ENCODE peak calls at places on chromosomes 13 and 19, in ten cellular contexts. M, E, S, F, V, H, J, Z, I and Q are unnamed samples.

GRCh38 chr13:21014666-21015170 is 46.7 kb downstream of the LATS2 start:
- DNase-seq in H (peak; percentile 50), J (peak; percentile 66), E (peak; percentile 92), V (no peak), M (no peak), Z (no peak), F (peak; percentile 45), I (peak; percentile 88), S (no peak), Q (peak; percentile 43)

GRCh38 chr13:110942248-110942981 is 27.5 kb upstream of the ANKRD10 start:
- DNase-seq in S (peak; percentile 41), J (no peak), H (no peak), F (no peak), I (no peak), Z (no peak), V (no peak), E (no peak), M (no peak), Q (peak; percentile 37)

GRCh38 chr13:20441879-20442278 is 83.8 kb downstream of the CRYL1 start:
- DNase-seq in Z (no peak), S (no peak), E (peak; percentile 71), I (no peak), F (no peak), V (no peak), J (no peak), M (no peak), H (no peak), Q (no peak)

GRCh38 chr19:29963576-29963975 is 21.5 kb downstream of the URI1 start:
- DNase-seq in V (no peak), M (no peak), Z (no peak), J (no peak), F (no peak), S (no peak), I (no peak), E (no peak), H (no peak), Q (no peak)

GRCh38 chr13:98963917-98964316 is 13.9 kb downstream of the DOCK9 start:
- DNase-seq in J (no peak), H (no peak), S (no peak), I (no peak), Z (no peak), M (no peak), F (no peak), E (no peak), V (no peak), Q (no peak)

GRCh38 chr19:52527954-52528326 is 472 bp downstream of the ZNF808 start:
- DNase-seq in I (peak; percentile 22), J (no peak), S (no peak), E (peak; percentile 56), Z (peak; percentile 64), M (peak; percentile 50), V (peak; percentile 10), H (no peak), F (peak; percentile 40), Q (no peak)

GRCh38 chr19:3360494-3361383 is 5.6 kb upstream of the NFIC start:
- DNase-seq in F (no peak), H (peak; percentile 78), I (peak; percentile 75), M (peak; percentile 79), J (peak; percentile 85), S (peak; percentile 82), Z (peak; percentile 63), E (peak; percentile 76), V (peak; percentile 74), Q (no peak)

GRCh38 chr19:14901675-14902260 is 15.8 kb upstream of the OR7A17 start:
- DNase-seq in F (no peak), I (no peak), V (no peak), H (no peak), E (no peak), Z (no peak), S (no peak), J (no peak), M (no peak), Q (no peak)

GRCh38 chr19:19026299-19026971 is 6.9 kb downstream of the SUGP2 start:
- DNase-seq in J (no peak), V (no peak), Z (peak; percentile 65), M (no peak), F (peak; percentile 38), H (peak; percentile 26), I (no peak), S (no peak), E (peak; percentile 17), Q (no peak)

GRCh38 chr19:19022380-19022961 is 10.8 kb downstream of the SUGP2 start:
- DNase-seq in S (no peak), H (no peak), I (no peak), Z (no peak), V (no peak), E (no peak), M (no peak), J (no peak), F (no peak), Q (no peak)

DNA sequence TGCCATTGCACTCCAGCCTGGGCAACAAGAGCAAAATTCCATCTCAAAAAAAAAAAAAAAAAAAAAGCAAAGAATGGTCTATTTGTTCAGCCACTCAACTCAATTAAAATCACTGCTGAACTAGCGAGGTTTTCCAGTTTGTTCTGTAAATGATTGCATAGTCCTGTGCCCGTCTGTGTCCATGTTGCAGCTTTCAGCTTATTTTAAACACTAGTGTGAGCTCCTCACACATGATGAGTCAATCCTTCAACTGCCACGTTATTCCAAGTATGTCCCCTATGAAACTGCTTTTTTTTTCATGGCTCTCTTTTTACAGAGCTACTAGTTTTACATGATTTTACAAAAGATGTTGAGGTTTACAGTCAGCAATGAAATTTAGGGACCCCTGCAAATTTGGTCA is 12.2 kb downstream of the SUGP2 start:
- DNase-seq in E (peak; percentile 86), Z (no peak), F (peak; percentile 50), V (no peak), J (no peak), M (no peak), S (no peak), I (no peak), H (no peak), Q (peak; percentile 50)
- H3K36me3 ChIP-seq in E (peaks cover 52% of the 10 kb centered on the region), Z (peaks cover 79% of the 10 kb centered on the region), F (no peaks in the 10 kb centered on the region), V (peaks cover 3% of the 10 kb centered on the region), J (peaks cover 75% of the 10 kb centered on the region), M (peaks cover 79% of the 10 kb centered on the region), S (peaks cover 33% of the 10 kb centered on the region), I (no peaks in the 10 kb centered on the region), H (peaks cover 71% of the 10 kb centered on the region), Q (peaks cover 6% of the 10 kb centered on the region)

GRCh38 chr19:17121736-17122293 is 46.2 kb downstream of the MYO9B start:
- DNase-seq in J (no peak), V (no peak), M (no peak), F (no peak), E (peak; percentile 88), S (peak; percentile 39), H (no peak), I (no peak), Z (no peak), Q (no peak)

GRCh38 chr19:17124025-17124424 is 48.4 kb downstream of the MYO9B start:
- DNase-seq in M (no peak), V (no peak), Z (no peak), S (no peak), E (no peak), H (no peak), I (no peak), F (no peak), J (no peak), Q (no peak)

GRCh38 chr19:17125052-17125727 is 49.6 kb downstream of the MYO9B start:
- DNase-seq in Z (no peak), M (no peak), I (no peak), F (no peak), E (peak; percentile 17), V (no peak), H (no peak), S (peak; percentile 26), J (no peak), Q (no peak)

GRCh38 chr19:17125728-17126677 is 50.4 kb downstream of the MYO9B start:
- DNase-seq in M (peak; percentile 84), E (peak; percentile 72), J (peak; percentile 62), F (no peak), V (peak; percentile 68), H (peak; percentile 85), S (peak; percentile 88), I (peak; percentile 61), Z (no peak), Q (no peak)

DNA sequence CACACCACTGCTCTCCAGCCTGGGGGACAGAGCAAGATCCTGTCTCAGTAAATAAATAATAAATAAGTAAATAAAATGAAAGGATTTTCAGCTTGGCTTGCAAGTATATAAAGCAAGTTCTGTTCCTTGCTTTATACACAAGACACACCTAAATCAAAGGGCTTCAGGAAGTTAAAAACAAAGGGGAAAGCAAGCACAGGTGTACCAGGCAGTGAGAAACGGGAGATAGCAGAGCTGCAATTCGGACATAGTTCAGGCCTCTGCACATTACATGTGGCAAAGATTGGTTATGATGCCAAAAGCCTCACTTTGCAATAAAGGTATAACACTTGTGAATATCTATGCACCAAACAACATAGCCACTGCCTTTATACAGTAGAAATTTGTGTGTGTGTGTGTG is 47.5 kb downstream of the MYO9B start:
- DNase-seq in J (no peak), Z (no peak), E (no peak), M (no peak), I (no peak), H (no peak), F (no peak), S (no peak), V (no peak), Q (no peak)
- H3K36me3 ChIP-seq in J (no peaks in the 10 kb centered on the region), Z (peaks cover 6% of the 10 kb centered on the region), E (no peaks in the 10 kb centered on the region), M (peaks cover 14% of the 10 kb centered on the region), I (no peaks in the 10 kb centered on the region), H (peaks cover 5% of the 10 kb centered on the region), F (no peaks in the 10 kb centered on the region), S (peaks cover 11% of the 10 kb centered on the region), V (no peaks in the 10 kb centered on the region), Q (no peaks in the 10 kb centered on the region)

GRCh38 chr13:114122591-114123211 is 9.7 kb downstream of the RASA3 start:
- DNase-seq in E (no peak), S (no peak), V (no peak), H (no peak), Z (no peak), I (no peak), J (no peak), M (peak; percentile 44), F (no peak), Q (no peak)

GRCh38 chr13:114123448-114123847 is 9.0 kb downstream of the RASA3 start:
- DNase-seq in F (no peak), I (no peak), J (no peak), H (no peak), M (no peak), Z (no peak), E (no peak), S (no peak), V (no peak), Q (no peak)

GRCh38 chr13:114124486-114124885 is 7.9 kb downstream of the RASA3 start:
- DNase-seq in M (no peak), H (no peak), E (no peak), V (no peak), Z (no peak), S (no peak), F (no peak), J (no peak), I (no peak), Q (no peak)

GRCh38 chr13:114124921-114125320 is 7.5 kb downstream of the RASA3 start:
- DNase-seq in V (no peak), M (no peak), F (no peak), E (peak; percentile 86), H (no peak), I (no peak), J (no peak), Z (no peak), S (no peak), Q (peak; percentile 77)

GRCh38 chr13:114123876-114124275 is 8.5 kb downstream of the RASA3 start:
- DNase-seq in S (no peak), V (no peak), J (no peak), M (no peak), E (no peak), I (no peak), Z (no peak), F (no peak), H (no peak), Q (no peak)
- H3K36me3 ChIP-seq in S (peaks cover 1% of the 10 kb centered on the region), V (no peaks in the 10 kb centered on the region), J (no peaks in the 10 kb centered on the region), M (no peaks in the 10 kb centered on the region), E (no peaks in the 10 kb centered on the region), I (no peaks in the 10 kb centered on the region), Z (no peaks in the 10 kb centered on the region), F (no peaks in the 10 kb centered on the region), H (no peaks in the 10 kb centered on the region), Q (no peaks in the 10 kb centered on the region)

GRCh38 chr19:1422943-1423342 is 15.3 kb upstream of the RPS15 start:
- DNase-seq in Z (no peak), S (no peak), J (no peak), H (no peak), E (no peak), I (no peak), V (no peak), M (no peak), F (no peak), Q (no peak)

GRCh38 chr19:1421958-1422305 is 14.5 kb downstream of the DAZAP1 start:
- DNase-seq in S (no peak), H (no peak), J (no peak), E (no peak), I (no peak), Z (no peak), M (no peak), F (no peak), V (no peak), Q (no peak)

GRCh38 chr19:1423445-1424181 is 14.6 kb upstream of the RPS15 start:
- DNase-seq in M (no peak), H (no peak), S (no peak), J (no peak), E (no peak), Z (no peak), F (no peak), V (no peak), I (no peak), Q (no peak)

GRCh38 chr19:1421218-1421957 is 14.0 kb downstream of the DAZAP1 start:
- DNase-seq in F (no peak), V (no peak), Z (no peak), I (no peak), H (no peak), E (no peak), M (no peak), S (no peak), J (no peak), Q (no peak)

GRCh38 chr19:1422360-1422759 is 15.0 kb downstream of the DAZAP1 start:
- DNase-seq in J (no peak), H (no peak), V (no peak), S (no peak), F (no peak), I (peak; percentile 68), M (no peak), E (no peak), Z (no peak), Q (no peak)
- H3K36me3 ChIP-seq in J (peaks cover 70% of the 10 kb centered on the region), H (peaks cover 94% of the 10 kb centered on the region), V (no peaks in the 10 kb centered on the region), S (peaks cover 54% of the 10 kb centered on the region), F (no peaks in the 10 kb centered on the region), I (no peaks in the 10 kb centered on the region), M (peaks cover 88% of the 10 kb centered on the region), E (peaks cover 14% of the 10 kb centered on the region), Z (peaks cover 83% of the 10 kb centered on the region), Q (peaks cover 17% of the 10 kb centered on the region)